ENCODE peak calls at places on chromosomes 4 and X, in four cellular contexts. One of them, this sample, is unnamed.
A peak's percentile ranks its signal among the peaks of the same experiment; 100 is the strongest.

GRCh38 chr4:65046496-65047101 is 623.7 kb downstream of the EPHA5 start:
- DNase-seq in MCF 10A: peak; percentile 78
- DNase-seq in mucosa of descending colon: no peak
- DNase-seq in amniotic stem cell: no peak
- DNase-seq in this sample: no peak

GRCh38 chrX:136768469-136769084 is 12.2 kb downstream of the ARHGEF6 start:
- DNase-seq in amniotic stem cell: peak; percentile 19
- DNase-seq in mucosa of descending colon: peak; percentile 21
- DNase-seq in MCF 10A: peak; percentile 79
- DNase-seq in this sample: peak; percentile 52

GRCh38 chr4:150056569-150056968 is 21.7 kb upstream of the DCLK2 start:
- DNase-seq in amniotic stem cell: no peak
- DNase-seq in mucosa of descending colon: no peak
- DNase-seq in MCF 10A: peak; percentile 56
- DNase-seq in this sample: no peak

GRCh38 chr4:24229976-24230375 is 340.1 kb upstream of the PPARGC1A start:
- DNase-seq in mucosa of descending colon: no peak
- DNase-seq in MCF 10A: peak; percentile 70
- DNase-seq in amniotic stem cell: no peak
- DNase-seq in this sample: no peak

GRCh38 chr4:15913631-15913970 is 24.9 kb downstream of the FGFBP1 start:
- DNase-seq in amniotic stem cell: peak; percentile 73
- DNase-seq in MCF 10A: peak; percentile 95
- DNase-seq in mucosa of descending colon: no peak
- DNase-seq in this sample: peak; percentile 72

GRCh38 chrX:37867509-37868153 is 20.3 kb upstream of the DYNLT3 start:
- DNase-seq in mucosa of descending colon: no peak
- DNase-seq in amniotic stem cell: no peak
- DNase-seq in MCF 10A: no peak
- DNase-seq in this sample: no peak

GRCh38 chr4:141339966-141340365 is 119.3 kb downstream of the ZNF330 start:
- DNase-seq in MCF 10A: no peak
- DNase-seq in mucosa of descending colon: no peak
- DNase-seq in amniotic stem cell: no peak
- DNase-seq in this sample: no peak

GRCh38 chrX:70262952-70263567 is 3.1 kb upstream of the P2RY4 start:
- DNase-seq in mucosa of descending colon: peak; percentile 69
- DNase-seq in MCF 10A: peak; percentile 49
- DNase-seq in amniotic stem cell: no peak
- DNase-seq in this sample: peak; percentile 3

GRCh38 chr4:150033937-150034336 is 44.3 kb upstream of the DCLK2 start:
- DNase-seq in mucosa of descending colon: peak; percentile 58
- DNase-seq in amniotic stem cell: no peak
- DNase-seq in MCF 10A: peak; percentile 40
- DNase-seq in this sample: peak; percentile 40

GRCh38 chr4:1516881-1517480 is 110.7 kb upstream of the NKX1-1 start:
- DNase-seq in amniotic stem cell: no peak
- DNase-seq in mucosa of descending colon: peak; percentile 7
- DNase-seq in MCF 10A: no peak
- DNase-seq in this sample: no peak

GRCh38 chr4:78669453-78669852 is 106.7 kb upstream of the BMP2K start:
- DNase-seq in amniotic stem cell: no peak
- DNase-seq in MCF 10A: no peak
- DNase-seq in mucosa of descending colon: no peak
- DNase-seq in this sample: no peak

GRCh38 chrX:109448539-109448938 is 33.3 kb downstream of the GUCY2F start:
- DNase-seq in amniotic stem cell: no peak
- DNase-seq in mucosa of descending colon: no peak
- DNase-seq in MCF 10A: peak; percentile 68
- DNase-seq in this sample: no peak

GRCh38 chr4:78168029-78168428 is 110.9 kb downstream of the FRAS1 start:
- DNase-seq in MCF 10A: no peak
- DNase-seq in amniotic stem cell: no peak
- DNase-seq in mucosa of descending colon: no peak
- DNase-seq in this sample: no peak

GRCh38 chr4:112894480-112894879 is 155.0 kb upstream of the ANK2 start:
- DNase-seq in MCF 10A: no peak
- DNase-seq in mucosa of descending colon: no peak
- DNase-seq in amniotic stem cell: no peak
- DNase-seq in this sample: no peak

GRCh38 chrX:17459008-17459407 is 84.0 kb downstream of the NHS start:
- DNase-seq in amniotic stem cell: no peak
- DNase-seq in MCF 10A: peak; percentile 77
- DNase-seq in mucosa of descending colon: no peak
- DNase-seq in this sample: peak; percentile 45

GRCh38 chr4:26256016-26256415 is 64.8 kb upstream of the RBPJ start:
- DNase-seq in amniotic stem cell: no peak
- DNase-seq in mucosa of descending colon: no peak
- DNase-seq in MCF 10A: peak; percentile 7
- DNase-seq in this sample: peak; percentile 52

GRCh38 chr4:2940267-2941137 is 22.7 kb downstream of the NOP14 start:
- DNase-seq in amniotic stem cell: no peak
- DNase-seq in MCF 10A: no peak
- DNase-seq in mucosa of descending colon: no peak
- DNase-seq in this sample: no peak

GRCh38 chr4:161799687-161800086 is 364.1 kb downstream of the FSTL5 start:
- DNase-seq in mucosa of descending colon: no peak
- DNase-seq in MCF 10A: peak; percentile 40
- DNase-seq in amniotic stem cell: no peak
- DNase-seq in this sample: no peak

GRCh38 chr4:184756399-184756798 is 22.5 kb upstream of the CENPU start:
- DNase-seq in MCF 10A: peak; percentile 70
- DNase-seq in mucosa of descending colon: no peak
- DNase-seq in amniotic stem cell: no peak
- DNase-seq in this sample: no peak

This sample was measured in HFF-Myc.